ENCODE peak calls at places on chromosome X, in ten cellular contexts. Q, K, A, D, X, W, N, B, P and L are unnamed samples.

GRCh38 chrX:149365552-149365951 is 139.6 kb downstream of the IDS start:
- DNase-seq in Q (no peak), X (no peak), D (no peak), P (no peak), W (no peak), K (no peak), N (no peak), A (no peak), B (no peak), L (no peak)

GRCh38 chrX:105515561-105515960 is 295.1 kb upstream of the TEX13A start:
- DNase-seq in W (no peak), A (no peak), D (no peak), K (no peak), Q (no peak), P (no peak), X (no peak), N (peak), B (no peak), L (no peak)

GRCh38 chrX:97102938-97103337 is 219.2 kb downstream of the RPA4 start:
- DNase-seq in W (no peak), X (no peak), N (no peak), A (no peak), B (no peak), P (no peak), K (no peak), Q (no peak), D (no peak), L (no peak)

GRCh38 chrX:78123190-78123589 is 16.3 kb downstream of the TAF9B start:
- DNase-seq in K (no peak), A (no peak), N (no peak), X (no peak), P (no peak), Q (no peak), W (peak), B (no peak), D (no peak), L (peak)

GRCh38 chrX:16712825-16713155 is 321 bp upstream of the CTPS2 start:
- DNase-seq in X (no peak), A (no peak), Q (no peak), P (no peak), N (no peak), B (no peak), K (no peak), D (no peak), W (no peak), L (no peak)

GRCh38 chrX:55996649-55997048 is 235.5 kb upstream of the KLF8 start:
- DNase-seq in B (no peak), D (no peak), K (no peak), P (no peak), N (no peak), W (no peak), X (no peak), Q (no peak), A (no peak), L (no peak)

GRCh38 chrX:155745792-155746191 is 133.0 kb upstream of the TMLHE start:
- DNase-seq in K (peak), W (no peak), Q (no peak), A (no peak), X (no peak), N (no peak), P (no peak), B (no peak), D (no peak), L (no peak)

GRCh38 chrX:9907645-9908387 is 59.3 kb upstream of the CLDN34 start:
- DNase-seq in W (no peak), A (no peak), X (no peak), N (peak), Q (no peak), K (no peak), P (no peak), D (no peak), B (no peak), L (no peak)

GRCh38 chrX:133335027-133335426 is 80.3 kb downstream of the GPC4 start:
- DNase-seq in A (no peak), D (no peak), P (no peak), N (no peak), X (peak), Q (no peak), B (no peak), W (peak), K (peak), L (no peak)

GRCh38 chrX:105190252-105190853 is 30.1 kb downstream of the TEX13A start:
- DNase-seq in A (no peak), X (peak), W (peak), D (no peak), Q (no peak), B (no peak), K (no peak), P (no peak), N (no peak), L (no peak)

GRCh38 chrX:10011991-10012390 is 44.8 kb downstream of the CLDN34 start:
- DNase-seq in P (no peak), B (no peak), N (no peak), X (no peak), D (no peak), W (no peak), Q (no peak), K (peak), A (no peak), L (no peak)

GRCh38 chrX:109776432-109776831 is 43.4 kb upstream of the ACSL4 start:
- DNase-seq in B (no peak), Q (no peak), P (no peak), A (no peak), N (no peak), W (no peak), K (no peak), X (no peak), D (no peak), L (no peak)

GRCh38 chrX:3697701-3698279 is 15.7 kb downstream of the PRKX start:
- DNase-seq in Q (no peak), W (no peak), D (no peak), N (no peak), B (peak), X (no peak), A (peak), P (no peak), K (peak), L (no peak)

GRCh38 chrX:131621650-131622049 is 77.8 kb downstream of the OR13H1 start:
- DNase-seq in W (no peak), X (no peak), K (no peak), A (no peak), Q (no peak), P (no peak), B (no peak), N (no peak), D (no peak), L (no peak)